ENCODE peak calls at places on chromosomes 13 and 19, in five cellular contexts. O, Z, P, S and U are unnamed samples.

GRCh38 chr13:111216166-111216960 is 101.3 kb downstream of the ARHGEF7 start:
- DNase-seq in S (no peak), Z (no peak), O (no peak), P (no peak), U (peak)

GRCh38 chr13:23993439-23993980 is 96.2 kb upstream of the C1QTNF9B start:
- DNase-seq in S (no peak), O (no peak), P (no peak), Z (no peak), U (no peak)

GRCh38 chr13:30477346-30478235 is 11.9 kb upstream of the HMGB1 start:
- DNase-seq in P (no peak), O (no peak), S (no peak), Z (no peak), U (no peak)

GRCh38 chr13:48975101-48975925 is at the start of gene FNDC3A:
- DNase-seq in S (no peak), O (peak), P (peak), Z (no peak), U (peak)

GRCh38 chr19:55189424-55189823 is 9.3 kb upstream of the SYT5 start:
- DNase-seq in P (no peak), S (no peak), Z (no peak), O (no peak), U (no peak)

GRCh38 chr19:35436477-35437141 is 11.4 kb upstream of the FFAR2 start:
- DNase-seq in O (peak), P (no peak), Z (no peak), S (no peak), U (no peak)

GRCh38 chr13:113258655-113259054 is 38.4 kb upstream of the LAMP1 start:
- DNase-seq in Z (no peak), O (no peak), S (no peak), P (no peak), U (no peak)

GRCh38 chr19:43699506-43700367 is 16.1 kb upstream of the IRGC start:
- DNase-seq in P (no peak), Z (peak), S (no peak), O (peak), U (no peak)

GRCh38 chr13:45166858-45167257 is 34.0 kb downstream of the KCTD4 start:
- DNase-seq in Z (no peak), P (no peak), O (no peak), S (no peak), U (no peak)

GRCh38 chr13:40580566-40581276 is 85.7 kb downstream of the FOXO1 start:
- DNase-seq in O (peak), P (no peak), S (no peak), Z (no peak), U (no peak)

GRCh38 chr19:7808108-7808507 is 21.9 kb upstream of the EVI5L start:
- DNase-seq in P (no peak), O (no peak), Z (no peak), S (no peak), U (no peak)

GRCh38 chr19:11902228-11902627 is 14.6 kb downstream of the ZNF69 start:
- DNase-seq in Z (no peak), O (no peak), S (no peak), P (no peak), U (no peak)

GRCh38 chr19:4980087-4980486 is 11.2 kb downstream of the KDM4B start:
- DNase-seq in P (no peak), O (no peak), Z (no peak), S (no peak), U (no peak)

GRCh38 chr13:109314101-109314500 is 472.3 kb downstream of the IRS2 start:
- DNase-seq in P (no peak), O (peak), S (no peak), Z (no peak), U (no peak)

GRCh38 chr13:38223093-38223492 is 126.6 kb upstream of the UFM1 start:
- DNase-seq in O (no peak), Z (peak), P (no peak), S (no peak), U (no peak)

GRCh38 chr19:33698576-33699435 is 77.1 kb downstream of the CHST8 start:
- DNase-seq in P (no peak), S (no peak), O (no peak), Z (no peak), U (no peak)

GRCh38 chr13:22253107-22253506 is 582.2 kb downstream of the FGF9 start:
- DNase-seq in O (no peak), P (no peak), S (no peak), Z (no peak), U (no peak)